ENCODE peak calls at places on chromosomes 6 and 20, in ten cellular contexts. One of them, this sample, is unnamed.

GRCh38 chr6:157226026-157226639 is 97.2 kb downstream of the TMEM242 start:
- DNase-seq in heart right ventricle: peak
- DNase-seq in astrocyte: peak
- DNase-seq in heart left ventricle: peak
- DNase-seq in nephron progenitor cell: no peak
- DNase-seq in AG10803: peak
- DNase-seq in body of pancreas: no peak
- DNase-seq in upper lobe of right lung: no peak
- DNase-seq in RWPE1: no peak
- DNase-seq in esophagus muscularis mucosa: no peak
- DNase-seq in this sample: no peak

GRCh38 chr20:7113577-7114466 is 346.3 kb downstream of the BMP2 start:
- DNase-seq in heart right ventricle: peak
- DNase-seq in nephron progenitor cell: peak
- DNase-seq in AG10803: peak
- DNase-seq in RWPE1: peak
- DNase-seq in upper lobe of right lung: no peak
- DNase-seq in heart left ventricle: peak
- DNase-seq in esophagus muscularis mucosa: no peak
- DNase-seq in body of pancreas: peak
- DNase-seq in astrocyte: peak
- DNase-seq in this sample: peak

GRCh38 chr6:117840541-117840983 is 66.5 kb upstream of the SLC35F1 start:
- DNase-seq in nephron progenitor cell: peak
- DNase-seq in RWPE1: peak
- DNase-seq in heart left ventricle: no peak
- DNase-seq in esophagus muscularis mucosa: no peak
- DNase-seq in heart right ventricle: no peak
- DNase-seq in astrocyte: peak
- DNase-seq in upper lobe of right lung: no peak
- DNase-seq in body of pancreas: no peak
- DNase-seq in AG10803: peak
- DNase-seq in this sample: peak

GRCh38 chr6:85417336-85417735 is 32.5 kb upstream of the NT5E start:
- DNase-seq in heart left ventricle: no peak
- DNase-seq in nephron progenitor cell: no peak
- DNase-seq in esophagus muscularis mucosa: no peak
- DNase-seq in heart right ventricle: no peak
- DNase-seq in astrocyte: no peak
- DNase-seq in AG10803: peak
- DNase-seq in upper lobe of right lung: no peak
- DNase-seq in body of pancreas: no peak
- DNase-seq in RWPE1: no peak
- DNase-seq in this sample: no peak

GRCh38 chr6:25202505-25202904 is 76.7 kb upstream of the CARMIL1 start:
- DNase-seq in RWPE1: no peak
- DNase-seq in nephron progenitor cell: no peak
- DNase-seq in upper lobe of right lung: no peak
- DNase-seq in astrocyte: peak
- DNase-seq in esophagus muscularis mucosa: no peak
- DNase-seq in heart right ventricle: no peak
- DNase-seq in AG10803: peak
- DNase-seq in body of pancreas: no peak
- DNase-seq in heart left ventricle: no peak
- DNase-seq in this sample: no peak

GRCh38 chr20:41854765-41855164 is 236.6 kb upstream of the CHD6 start:
- DNase-seq in astrocyte: no peak
- DNase-seq in RWPE1: peak
- DNase-seq in esophagus muscularis mucosa: no peak
- DNase-seq in heart right ventricle: no peak
- DNase-seq in body of pancreas: no peak
- DNase-seq in heart left ventricle: no peak
- DNase-seq in nephron progenitor cell: no peak
- DNase-seq in upper lobe of right lung: no peak
- DNase-seq in AG10803: peak
- DNase-seq in this sample: no peak

GRCh38 chr20:41047975-41048305 is 19.3 kb downstream of the TOP1 start:
- DNase-seq in esophagus muscularis mucosa: no peak
- DNase-seq in RWPE1: peak
- DNase-seq in upper lobe of right lung: no peak
- DNase-seq in astrocyte: no peak
- DNase-seq in heart left ventricle: no peak
- DNase-seq in body of pancreas: no peak
- DNase-seq in AG10803: peak
- DNase-seq in heart right ventricle: no peak
- DNase-seq in nephron progenitor cell: no peak
- DNase-seq in this sample: no peak

GRCh38 chr20:13325033-13325432 is 104.0 kb downstream of the ISM1 start:
- DNase-seq in RWPE1: no peak
- DNase-seq in body of pancreas: peak
- DNase-seq in nephron progenitor cell: peak
- DNase-seq in astrocyte: no peak
- DNase-seq in AG10803: peak
- DNase-seq in heart right ventricle: no peak
- DNase-seq in heart left ventricle: no peak
- DNase-seq in esophagus muscularis mucosa: no peak
- DNase-seq in upper lobe of right lung: no peak
- DNase-seq in this sample: no peak

GRCh38 chr20:20849126-20849525 is 136.7 kb upstream of the RALGAPA2 start:
- DNase-seq in esophagus muscularis mucosa: no peak
- DNase-seq in heart left ventricle: no peak
- DNase-seq in body of pancreas: no peak
- DNase-seq in nephron progenitor cell: no peak
- DNase-seq in upper lobe of right lung: no peak
- DNase-seq in astrocyte: no peak
- DNase-seq in AG10803: no peak
- DNase-seq in heart right ventricle: no peak
- DNase-seq in RWPE1: no peak
- DNase-seq in this sample: no peak

GRCh38 chr6:101195581-101195980 is 197.9 kb upstream of the GRIK2 start:
- DNase-seq in body of pancreas: no peak
- DNase-seq in upper lobe of right lung: no peak
- DNase-seq in heart right ventricle: no peak
- DNase-seq in astrocyte: peak
- DNase-seq in nephron progenitor cell: no peak
- DNase-seq in AG10803: peak
- DNase-seq in RWPE1: no peak
- DNase-seq in heart left ventricle: no peak
- DNase-seq in esophagus muscularis mucosa: no peak
- DNase-seq in this sample: no peak

GRCh38 chr20:46099491-46100287 is 9.9 kb upstream of the NCOA5 start:
- DNase-seq in nephron progenitor cell: peak
- DNase-seq in body of pancreas: peak
- DNase-seq in heart left ventricle: no peak
- DNase-seq in RWPE1: no peak
- DNase-seq in esophagus muscularis mucosa: no peak
- DNase-seq in heart right ventricle: no peak
- DNase-seq in astrocyte: no peak
- DNase-seq in AG10803: no peak
- DNase-seq in upper lobe of right lung: peak
- DNase-seq in this sample: no peak

GRCh38 chr6:100851819-100852218 is 29.3 kb downstream of the ASCC3 start:
- DNase-seq in nephron progenitor cell: no peak
- DNase-seq in esophagus muscularis mucosa: no peak
- DNase-seq in AG10803: no peak
- DNase-seq in astrocyte: no peak
- DNase-seq in heart left ventricle: no peak
- DNase-seq in RWPE1: no peak
- DNase-seq in upper lobe of right lung: no peak
- DNase-seq in heart right ventricle: no peak
- DNase-seq in body of pancreas: no peak
- DNase-seq in this sample: no peak

GRCh38 chr6:10258341-10258740 is 156.5 kb downstream of the TFAP2A start:
- DNase-seq in AG10803: no peak
- DNase-seq in heart left ventricle: no peak
- DNase-seq in astrocyte: no peak
- DNase-seq in upper lobe of right lung: no peak
- DNase-seq in heart right ventricle: no peak
- DNase-seq in RWPE1: no peak
- DNase-seq in body of pancreas: no peak
- DNase-seq in esophagus muscularis mucosa: no peak
- DNase-seq in nephron progenitor cell: no peak
- DNase-seq in this sample: no peak

GRCh38 chr6:10259676-10260075 is 155.2 kb downstream of the TFAP2A start:
- DNase-seq in RWPE1: no peak
- DNase-seq in heart left ventricle: no peak
- DNase-seq in heart right ventricle: no peak
- DNase-seq in esophagus muscularis mucosa: no peak
- DNase-seq in AG10803: peak
- DNase-seq in nephron progenitor cell: no peak
- DNase-seq in astrocyte: peak
- DNase-seq in upper lobe of right lung: no peak
- DNase-seq in body of pancreas: no peak
- DNase-seq in this sample: no peak

GRCh38 chr6:10250655-10251220 is 164.1 kb downstream of the TFAP2A start:
- DNase-seq in astrocyte: no peak
- DNase-seq in body of pancreas: no peak
- DNase-seq in AG10803: no peak
- DNase-seq in heart left ventricle: no peak
- DNase-seq in esophagus muscularis mucosa: no peak
- DNase-seq in RWPE1: no peak
- DNase-seq in upper lobe of right lung: no peak
- DNase-seq in heart right ventricle: no peak
- DNase-seq in nephron progenitor cell: no peak
- DNase-seq in this sample: no peak

GRCh38 chr6:10256113-10256690 is 158.7 kb downstream of the TFAP2A start:
- DNase-seq in heart right ventricle: no peak
- DNase-seq in nephron progenitor cell: no peak
- DNase-seq in upper lobe of right lung: no peak
- DNase-seq in heart left ventricle: no peak
- DNase-seq in body of pancreas: no peak
- DNase-seq in AG10803: no peak
- DNase-seq in esophagus muscularis mucosa: no peak
- DNase-seq in astrocyte: no peak
- DNase-seq in RWPE1: peak
- DNase-seq in this sample: no peak
- TF ChIP-seq CTCF in heart right ventricle: peak
- TF ChIP-seq CTCF in nephron progenitor cell: peak
- TF ChIP-seq CTCF in upper lobe of right lung: peak
- TF ChIP-seq CTCF in heart left ventricle: no peak
- TF ChIP-seq CTCF in body of pancreas: peak
- TF ChIP-seq CTCF in AG10803: peak
- TF ChIP-seq CTCF in esophagus muscularis mucosa: peak
- TF ChIP-seq CTCF in astrocyte: peak
- TF ChIP-seq CTCF in RWPE1: no peak
- TF ChIP-seq CTCF in this sample: peak

GRCh38 chr6:168057836-168058235 is 21.2 kb downstream of the FRMD1 start:
- DNase-seq in nephron progenitor cell: no peak
- DNase-seq in esophagus muscularis mucosa: no peak
- DNase-seq in heart right ventricle: no peak
- DNase-seq in astrocyte: no peak
- DNase-seq in AG10803: no peak
- DNase-seq in upper lobe of right lung: no peak
- DNase-seq in body of pancreas: no peak
- DNase-seq in RWPE1: peak
- DNase-seq in heart left ventricle: no peak
- DNase-seq in this sample: no peak

GRCh38 chr6:168061269-168062210 is 17.5 kb downstream of the FRMD1 start:
- DNase-seq in RWPE1: no peak
- DNase-seq in upper lobe of right lung: no peak
- DNase-seq in heart right ventricle: no peak
- DNase-seq in esophagus muscularis mucosa: no peak
- DNase-seq in nephron progenitor cell: no peak
- DNase-seq in AG10803: no peak
- DNase-seq in body of pancreas: no peak
- DNase-seq in heart left ventricle: no peak
- DNase-seq in astrocyte: no peak
- DNase-seq in this sample: no peak

GRCh38 chr6:168062346-168063289 is 16.4 kb downstream of the FRMD1 start:
- DNase-seq in AG10803: no peak
- DNase-seq in RWPE1: no peak
- DNase-seq in upper lobe of right lung: no peak
- DNase-seq in heart right ventricle: no peak
- DNase-seq in astrocyte: no peak
- DNase-seq in esophagus muscularis mucosa: no peak
- DNase-seq in nephron progenitor cell: no peak
- DNase-seq in body of pancreas: no peak
- DNase-seq in heart left ventricle: no peak
- DNase-seq in this sample: no peak

GRCh38 chr6:168058691-168059551 is 20.1 kb downstream of the FRMD1 start:
- DNase-seq in upper lobe of right lung: no peak
- DNase-seq in nephron progenitor cell: no peak
- DNase-seq in body of pancreas: no peak
- DNase-seq in astrocyte: no peak
- DNase-seq in heart left ventricle: no peak
- DNase-seq in esophagus muscularis mucosa: no peak
- DNase-seq in heart right ventricle: no peak
- DNase-seq in RWPE1: no peak
- DNase-seq in AG10803: no peak
- DNase-seq in this sample: no peak

DNA sequence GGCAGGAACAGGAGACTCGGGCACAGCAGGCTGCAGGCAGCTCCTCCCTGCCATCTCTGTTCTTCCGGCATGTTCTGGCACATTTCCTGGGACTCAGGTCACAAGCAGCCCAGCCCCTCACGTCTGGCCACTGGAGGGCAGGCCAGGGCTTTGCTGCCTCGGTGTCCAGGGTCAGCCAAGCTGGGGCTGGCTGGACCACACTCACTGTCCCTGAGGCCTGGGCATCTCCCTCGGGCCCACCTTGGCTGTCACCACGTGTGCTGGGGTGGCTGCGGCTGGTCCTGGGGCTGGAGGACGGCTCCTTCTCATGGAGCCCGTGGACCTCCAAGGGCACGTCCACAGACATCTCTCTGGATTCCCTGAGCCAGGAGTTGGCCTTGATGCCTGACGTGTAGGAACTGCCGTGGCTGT is 18.5 kb downstream of the FRMD1 start:
- DNase-seq in heart left ventricle: peak
- DNase-seq in AG10803: peak
- DNase-seq in esophagus muscularis mucosa: no peak
- DNase-seq in heart right ventricle: peak
- DNase-seq in nephron progenitor cell: peak
- DNase-seq in upper lobe of right lung: no peak
- DNase-seq in body of pancreas: peak
- DNase-seq in astrocyte: peak
- DNase-seq in RWPE1: peak
- DNase-seq in this sample: peak
- TF ChIP-seq CTCF in heart left ventricle: peak
- TF ChIP-seq CTCF in AG10803: peak
- TF ChIP-seq CTCF in esophagus muscularis mucosa: peak
- TF ChIP-seq CTCF in heart right ventricle: peak
- TF ChIP-seq CTCF in nephron progenitor cell: peak
- TF ChIP-seq CTCF in upper lobe of right lung: peak
- TF ChIP-seq CTCF in body of pancreas: peak
- TF ChIP-seq CTCF in astrocyte: peak
- TF ChIP-seq CTCF in RWPE1: no peak
- TF ChIP-seq CTCF in this sample: peak

GRCh38 chr6:41801380-41801779 is 13.9 kb downstream of the TOMM6 start:
- DNase-seq in upper lobe of right lung: no peak
- DNase-seq in AG10803: peak
- DNase-seq in esophagus muscularis mucosa: no peak
- DNase-seq in heart right ventricle: no peak
- DNase-seq in body of pancreas: no peak
- DNase-seq in heart left ventricle: no peak
- DNase-seq in nephron progenitor cell: no peak
- DNase-seq in RWPE1: no peak
- DNase-seq in astrocyte: no peak
- DNase-seq in this sample: no peak
- TF ChIP-seq CTCF in upper lobe of right lung: no peak
- TF ChIP-seq CTCF in AG10803: peak
- TF ChIP-seq CTCF in esophagus muscularis mucosa: no peak
- TF ChIP-seq CTCF in heart right ventricle: peak
- TF ChIP-seq CTCF in body of pancreas: no peak
- TF ChIP-seq CTCF in heart left ventricle: peak
- TF ChIP-seq CTCF in nephron progenitor cell: no peak
- TF ChIP-seq CTCF in RWPE1: peak
- TF ChIP-seq CTCF in astrocyte: peak
- TF ChIP-seq CTCF in this sample: peak

GRCh38 chr6:1351381-1352008 is 37.9 kb upstream of the FOXF2 start:
- DNase-seq in heart right ventricle: no peak
- DNase-seq in nephron progenitor cell: no peak
- DNase-seq in astrocyte: no peak
- DNase-seq in body of pancreas: no peak
- DNase-seq in AG10803: no peak
- DNase-seq in upper lobe of right lung: no peak
- DNase-seq in heart left ventricle: no peak
- DNase-seq in esophagus muscularis mucosa: no peak
- DNase-seq in RWPE1: no peak
- DNase-seq in this sample: no peak
- TF ChIP-seq CTCF in heart right ventricle: no peak
- TF ChIP-seq CTCF in nephron progenitor cell: no peak
- TF ChIP-seq CTCF in astrocyte: no peak
- TF ChIP-seq CTCF in body of pancreas: no peak
- TF ChIP-seq CTCF in AG10803: no peak
- TF ChIP-seq CTCF in upper lobe of right lung: no peak
- TF ChIP-seq CTCF in heart left ventricle: no peak
- TF ChIP-seq CTCF in esophagus muscularis mucosa: no peak
- TF ChIP-seq CTCF in RWPE1: no peak
- TF ChIP-seq CTCF in this sample: no peak

This sample was measured in neural crest cell.